ENCODE peak calls at places on chromosomes 4 and X, in six cellular contexts. One of them, this sample, is unnamed.

GRCh38 chr4:56215138-56215793 is 172.0 kb downstream of the AASDH start:
- DNase-seq in osteoblast: peak
- DNase-seq in AG10803: no peak
- DNase-seq in T-helper 1 cell: no peak
- DNase-seq in EH: no peak
- DNase-seq in adipocyte: no peak
- DNase-seq in this sample: no peak

GRCh38 chr4:85708468-85708867 is 233.5 kb downstream of the ARHGAP24 start:
- DNase-seq in osteoblast: no peak
- DNase-seq in AG10803: no peak
- DNase-seq in T-helper 1 cell: no peak
- DNase-seq in EH: no peak
- DNase-seq in adipocyte: no peak
- DNase-seq in this sample: no peak

GRCh38 chr4:112492321-112492720 is 23.7 kb downstream of the NEUROG2 start:
- DNase-seq in osteoblast: no peak
- DNase-seq in AG10803: no peak
- DNase-seq in T-helper 1 cell: no peak
- DNase-seq in EH: peak
- DNase-seq in adipocyte: no peak
- DNase-seq in this sample: no peak

GRCh38 chr4:161767116-161767515 is 396.7 kb downstream of the FSTL5 start:
- DNase-seq in osteoblast: no peak
- DNase-seq in AG10803: peak
- DNase-seq in T-helper 1 cell: no peak
- DNase-seq in EH: no peak
- DNase-seq in adipocyte: peak
- DNase-seq in this sample: peak

GRCh38 chr4:40247350-40247749 is 50.5 kb downstream of the RHOH start:
- DNase-seq in osteoblast: no peak
- DNase-seq in AG10803: no peak
- DNase-seq in T-helper 1 cell: peak
- DNase-seq in EH: no peak
- DNase-seq in adipocyte: no peak
- DNase-seq in this sample: no peak

GRCh38 chrX:40245411-40246140 is 147.8 kb upstream of the BCOR start:
- DNase-seq in osteoblast: no peak
- DNase-seq in AG10803: peak
- DNase-seq in T-helper 1 cell: no peak
- DNase-seq in EH: peak
- DNase-seq in adipocyte: no peak
- DNase-seq in this sample: peak

GRCh38 chr4:153409924-153410501 is 56.1 kb upstream of the TMEM131L start:
- DNase-seq in osteoblast: no peak
- DNase-seq in AG10803: no peak
- DNase-seq in T-helper 1 cell: no peak
- DNase-seq in EH: no peak
- DNase-seq in adipocyte: no peak
- DNase-seq in this sample: peak

GRCh38 chrX:136214551-136214950 is 36.6 kb downstream of the MAP7D3 start:
- DNase-seq in osteoblast: no peak
- DNase-seq in AG10803: peak
- DNase-seq in T-helper 1 cell: no peak
- DNase-seq in EH: peak
- DNase-seq in adipocyte: peak
- DNase-seq in this sample: peak

GRCh38 chr4:612052-612748 is 13.2 kb upstream of the PDE6B start:
- DNase-seq in osteoblast: no peak
- DNase-seq in AG10803: no peak
- DNase-seq in T-helper 1 cell: no peak
- DNase-seq in EH: no peak
- DNase-seq in adipocyte: no peak
- DNase-seq in this sample: no peak

GRCh38 chrX:323721-324628 is 5.4 kb upstream of the GTPBP6 start:
- DNase-seq in osteoblast: no peak
- DNase-seq in AG10803: peak
- DNase-seq in T-helper 1 cell: no peak
- DNase-seq in EH: peak
- DNase-seq in adipocyte: peak
- DNase-seq in this sample: no peak

GRCh38 chr4:3307891-3308575 is 15.2 kb downstream of the RGS12 start:
- DNase-seq in osteoblast: peak
- DNase-seq in AG10803: no peak
- DNase-seq in T-helper 1 cell: no peak
- DNase-seq in EH: no peak
- DNase-seq in adipocyte: no peak
- DNase-seq in this sample: no peak

GRCh38 chr4:8908206-8908893 is 36.7 kb upstream of the HMX1 start:
- DNase-seq in osteoblast: peak
- DNase-seq in AG10803: no peak
- DNase-seq in T-helper 1 cell: no peak
- DNase-seq in EH: no peak
- DNase-seq in adipocyte: no peak
- DNase-seq in this sample: no peak

This sample was measured in EL.